ENCODE peak calls at places on chromosomes 3 and 15, in four cellular contexts. W is H1, L is K562, Q is HepG2. G is an unnamed sample.

GRCh38 chr3:37955918-37956317 is 34.7 kb upstream of the VILL start:
- DNase-seq in W (no peak), Q (no peak), L (no peak), G (no peak)

GRCh38 chr3:182731764-182732163 is 61.5 kb upstream of the ATP11B start:
- DNase-seq in W (no peak), L (no peak), Q (no peak), G (no peak)

GRCh38 chr15:101458908-101459578 is 30.5 kb downstream of the PCSK6 start:
- DNase-seq in W (no peak), Q (no peak), L (no peak), G (no peak)

GRCh38 chr3:78757734-78758133 is 1010.1 kb downstream of the ROBO1 start:
- DNase-seq in Q (no peak), W (no peak), L (no peak), G (no peak)

GRCh38 chr3:10695595-10696285 is 120.3 kb upstream of the SLC6A11 start:
- DNase-seq in W (no peak), L (no peak), Q (no peak), G (no peak)

GRCh38 chr15:29671308-29671981 is 150.8 kb downstream of the TJP1 start:
- DNase-seq in L (no peak), Q (no peak), W (peak; percentile 33), G (no peak)

GRCh38 chr3:16831846-16832245 is 52.9 kb upstream of the PLCL2 start:
- DNase-seq in W (no peak), L (no peak), Q (no peak), G (no peak)

GRCh38 chr3:106176734-106177133 is 307.9 kb upstream of the CBLB start:
- DNase-seq in W (no peak), L (no peak), Q (no peak), G (peak; percentile 88)

GRCh38 chr3:113954091-113954685 is 6.4 kb downstream of the ZDHHC23 start:
- DNase-seq in L (no peak), Q (no peak), W (no peak), G (no peak)

GRCh38 chr3:53628546-53629395 is 134.4 kb downstream of the CACNA1D start:
- DNase-seq in L (no peak), W (peak; percentile 22), Q (no peak), G (no peak)

GRCh38 chr15:89899303-89899946 is 5.6 kb upstream of the AP3S2 start:
- DNase-seq in Q (no peak), W (no peak), L (no peak), G (no peak)

GRCh38 chr3:53256704-53257055 is 858 bp upstream of the TKT start:
- DNase-seq in L (no peak), Q (no peak), W (no peak), G (no peak)

GRCh38 chr15:99137111-99137546 is 32.2 kb downstream of the SYNM start:
- DNase-seq in Q (no peak), L (no peak), W (no peak), G (no peak)

GRCh38 chr3:61832375-61833229 is 271.2 kb downstream of the PTPRG start:
- DNase-seq in Q (no peak), L (no peak), W (no peak), G (no peak)

GRCh38 chr15:69222002-69222474 is 61.6 kb downstream of the GLCE start:
- DNase-seq in L (no peak), W (no peak), Q (peak; percentile 75), G (no peak)

GRCh38 chr3:114562557-114562956 is 268.7 kb downstream of the TIGIT start:
- DNase-seq in Q (no peak), W (no peak), L (no peak), G (no peak)

GRCh38 chr3:17122758-17123157 is 238.0 kb downstream of the PLCL2 start:
- DNase-seq in L (no peak), Q (no peak), W (no peak), G (no peak)

GRCh38 chr3:150740733-150741496 is 22.1 kb downstream of the SIAH2 start:
- DNase-seq in L (no peak), Q (peak; percentile 90), W (no peak), G (no peak)

GRCh38 chr15:99197861-99198260 is 51.5 kb downstream of the TTC23 start:
- DNase-seq in W (no peak), Q (no peak), L (no peak), G (no peak)

GRCh38 chr3:10319804-10320203 is 1.1 kb downstream of the SEC13 start:
- DNase-seq in Q (no peak), W (no peak), L (no peak), G (no peak)

GRCh38 chr3:13599887-13600450 is 51.0 kb downstream of the FBLN2 start:
- DNase-seq in L (no peak), Q (no peak), W (no peak), G (no peak)

GRCh38 chr3:142211034-142211433 is 14.4 kb downstream of the GK5 start:
- DNase-seq in Q (no peak), L (no peak), W (no peak), G (no peak)

GRCh38 chr15:33169625-33170024 is 24.9 kb downstream of the FMN1 start:
- DNase-seq in W (no peak), L (no peak), Q (no peak), G (no peak)

GRCh38 chr15:74233864-74234597 is 2.1 kb upstream of the CCDC33 start:
- DNase-seq in W (no peak), L (no peak), Q (no peak), G (no peak)

GRCh38 chr15:95298729-95299128 is 1031.8 kb upstream of the NR2F2 start:
- DNase-seq in W (no peak), L (no peak), Q (no peak), G (no peak)

GRCh38 chr3:113947372-113948014 is at the start of gene ZDHHC23:
- DNase-seq in Q (peak; percentile 40), L (peak; percentile 81), W (peak; percentile 82), G (no peak)

GRCh38 chr3:101950985-101951733 is 101.8 kb downstream of the NFKBIZ start:
- DNase-seq in W (no peak), Q (no peak), L (no peak), G (no peak)

GRCh38 chr3:17986393-17986816 is 244.0 kb upstream of the TBC1D5 start:
- DNase-seq in W (no peak), L (no peak), Q (no peak), G (no peak)

GRCh38 chr15:101066501-101067408 is 147.6 kb downstream of the LRRK1 start:
- DNase-seq in Q (no peak), L (peak; percentile 45), W (no peak), G (no peak)

GRCh38 chr3:140117111-140117526 is 182.1 kb downstream of the CLSTN2 start:
- DNase-seq in Q (no peak), W (no peak), L (no peak), G (no peak)

GRCh38 chr3:1092771-1093170 is at the start of gene CNTN6:
- DNase-seq in W (no peak), L (no peak), Q (no peak), G (no peak)

GRCh38 chr15:90730290-90730689 is 13.1 kb downstream of the BLM start:
- DNase-seq in W (no peak), L (no peak), Q (no peak), G (no peak)

GRCh38 chr3:72459588-72459987 is 388.7 kb downstream of the SHQ1 start:
- DNase-seq in L (no peak), W (no peak), Q (no peak), G (no peak)

GRCh38 chr15:89206908-89207331 is 14.5 kb downstream of the RLBP1 start:
- DNase-seq in W (peak; percentile 96), L (peak; percentile 91), Q (peak; percentile 56), G (no peak)

GRCh38 chr15:59399465-59400102 is 26.9 kb upstream of the MYO1E start:
- DNase-seq in W (no peak), Q (no peak), L (no peak), G (peak; percentile 77)

DNA sequence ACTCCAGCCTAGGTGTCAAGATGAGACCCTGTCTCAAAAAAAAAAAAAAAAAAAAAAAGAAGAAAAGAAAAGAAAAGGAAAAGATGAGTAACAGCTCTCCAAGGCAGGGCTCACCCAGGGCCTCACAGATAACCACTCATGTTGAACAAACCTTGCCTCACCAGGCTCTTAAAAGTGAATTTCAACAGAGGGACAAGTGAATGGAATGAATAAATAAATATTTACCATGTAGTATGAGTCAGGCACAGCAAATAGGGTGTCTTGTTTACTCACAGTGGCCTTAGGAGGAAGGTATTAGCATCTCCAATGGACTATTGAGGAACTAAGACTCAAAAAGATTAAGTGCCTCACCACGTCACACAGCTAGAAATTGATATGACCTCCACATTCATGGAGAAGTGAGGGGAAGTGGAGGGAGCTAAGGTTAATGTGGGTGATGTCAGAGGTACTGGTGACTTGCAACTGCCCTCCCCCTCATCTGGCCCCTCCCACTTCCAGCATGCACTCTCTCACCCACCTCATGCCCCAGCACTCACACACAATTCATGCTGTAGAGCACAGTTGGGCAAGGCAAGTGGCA is 255.5 kb downstream of the UACA start:
- DNase-seq in L (no peak), Q (peak; percentile 70), W (no peak), G (no peak)
- TF ChIP-seq CHD2 in L (no peak), Q (no peak), W (no peak), G (no peak)

DNA sequence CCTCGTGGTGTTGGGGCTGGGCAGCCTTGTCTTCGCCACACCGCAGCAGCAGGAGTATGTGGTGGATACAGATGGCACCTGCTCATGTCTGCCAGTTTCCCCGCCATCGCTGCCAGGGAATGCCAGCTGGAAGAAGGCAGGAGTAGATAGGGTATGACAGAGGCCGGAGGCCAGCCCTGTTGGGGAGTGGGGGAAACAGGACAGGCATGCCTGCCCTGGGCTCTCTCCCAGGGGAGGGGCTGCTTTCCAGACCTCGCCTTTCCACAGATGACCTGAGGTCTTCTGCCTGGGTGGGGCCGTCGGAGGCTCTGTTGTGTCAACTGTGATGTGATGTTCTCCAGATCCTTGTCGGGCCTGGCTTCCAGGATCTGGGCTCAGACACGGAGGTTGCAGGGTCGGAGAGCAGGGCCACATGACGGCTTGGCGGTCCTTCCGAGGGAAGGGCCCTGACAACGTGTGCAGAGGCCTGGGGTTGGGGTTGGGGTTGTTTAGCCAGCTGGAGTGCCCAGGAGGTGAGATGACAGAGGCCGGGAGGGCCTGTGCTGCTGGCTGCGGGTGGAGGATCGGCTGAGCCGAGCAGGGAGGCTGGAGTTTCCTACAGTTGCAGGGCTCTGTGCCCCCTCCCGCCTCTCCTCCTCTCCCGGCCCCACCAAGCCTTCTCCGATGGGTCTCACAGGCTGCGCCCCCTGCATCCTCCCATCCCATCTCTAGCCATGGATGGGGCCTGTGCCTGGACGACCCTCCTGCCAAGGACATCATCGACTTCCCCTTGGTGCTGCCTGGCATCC is 102.0 kb downstream of the TBC1D2B start:
- DNase-seq in W (peak; percentile 42), Q (no peak), L (no peak), G (no peak)
- TF ChIP-seq BRCA1 in W (no peak), Q (no peak), L (no peak), G (no peak)

GRCh38 chr15:76391309-76391708 is 54.7 kb downstream of the ISL2 start:
- DNase-seq in W (no peak), Q (no peak), L (no peak), G (no peak)
- TF ChIP-seq SIN3A in W (no peak), Q (no peak), L (no peak), G (no peak)

GRCh38 chr3:196127308-196128040 is 45.6 kb upstream of the TFRC start:
- DNase-seq in L (peak; percentile 86), W (no peak), Q (no peak), G (no peak)
- TF ChIP-seq CHD2 in L (no peak), W (no peak), Q (no peak), G (no peak)

G was measured in GM12878.